ENCODE peak calls at places on chromosomes 13 and 19, in eight cellular contexts. W, V, E, D, H, O, I and N are unnamed samples.

GRCh38 chr19:48722196-48722708 is 2.7 kb upstream of the MAMSTR start:
- DNase-seq in D (no peak), W (no peak), V (no peak), I (no peak), O (no peak), E (no peak), H (no peak), N (no peak)

GRCh38 chr13:63614874-63615612 is 2199.4 kb upstream of the PCDH20 start:
- DNase-seq in W (no peak), V (no peak), H (no peak), O (no peak), I (no peak), D (no peak), E (no peak), N (no peak)

GRCh38 chr19:28847468-28847867 is 365.5 kb downstream of the UQCRFS1 start:
- DNase-seq in V (no peak), D (no peak), O (no peak), H (no peak), E (no peak), I (no peak), W (no peak), N (no peak)

GRCh38 chr13:68727165-68727564 is 1380.5 kb upstream of the ATXN8OS start:
- DNase-seq in W (peak), E (no peak), O (no peak), V (no peak), I (no peak), D (no peak), H (no peak), N (no peak)

GRCh38 chr19:11021760-11022144 is 60.9 kb downstream of the SMARCA4 start:
- DNase-seq in W (no peak), O (no peak), D (no peak), E (no peak), I (no peak), V (no peak), H (no peak), N (no peak)

GRCh38 chr19:53594811-53595509 is 36.8 kb upstream of the DPRX start:
- DNase-seq in O (no peak), I (no peak), E (no peak), H (no peak), W (no peak), D (no peak), V (no peak), N (no peak)

GRCh38 chr19:14472202-14472961 is 2.8 kb downstream of the PTGER1 start:
- DNase-seq in O (peak), W (no peak), D (peak), H (peak), V (no peak), E (peak), I (peak), N (no peak)

GRCh38 chr19:6026390-6026897 is 48.5 kb upstream of the RANBP3 start:
- DNase-seq in D (no peak), E (peak), W (no peak), V (no peak), O (no peak), H (no peak), I (no peak), N (no peak)

GRCh38 chr13:77833331-77833863 is 85.2 kb downstream of the EDNRB start:
- DNase-seq in E (no peak), W (peak), D (no peak), H (no peak), V (peak), I (no peak), O (no peak), N (no peak)

GRCh38 chr19:5714819-5715218 is 5.1 kb downstream of the LONP1 start:
- DNase-seq in O (no peak), W (no peak), I (no peak), E (no peak), V (no peak), H (no peak), D (no peak), N (no peak)

GRCh38 chr19:12994701-12995595 is at the start of gene NFIX:
- DNase-seq in E (peak), W (no peak), I (peak), H (peak), V (no peak), D (peak), O (peak), N (no peak)

GRCh38 chr19:14440049-14440448 is 6.9 kb downstream of the PKN1 start:
- DNase-seq in I (peak), D (peak), E (peak), V (no peak), H (peak), O (peak), W (no peak), N (no peak)

GRCh38 chr13:29522044-29522685 is 73.3 kb downstream of the SLC7A1 start:
- DNase-seq in W (no peak), O (no peak), E (no peak), V (peak), D (no peak), H (no peak), I (no peak), N (no peak)

GRCh38 chr19:10508707-10509106 is 5.6 kb upstream of the KEAP1 start:
- DNase-seq in H (no peak), W (peak), V (no peak), O (peak), D (no peak), I (no peak), E (no peak), N (no peak)

GRCh38 chr19:38369584-38369983 is 4.8 kb upstream of the PSMD8 start:
- DNase-seq in O (no peak), H (no peak), E (no peak), W (no peak), I (no peak), D (no peak), V (no peak), N (no peak)

GRCh38 chr19:58338825-58339558 is 12.2 kb downstream of the ZSCAN22 start:
- DNase-seq in H (no peak), E (peak), W (peak), D (no peak), O (no peak), V (no peak), I (no peak), N (no peak)

GRCh38 chr13:35704331-35704730 is 227.8 kb upstream of the MAB21L1 start:
- DNase-seq in D (no peak), I (no peak), W (no peak), H (no peak), E (no peak), V (no peak), O (no peak), N (no peak)

GRCh38 chr13:21458457-21458815 is 667 bp downstream of the ZDHHC20 start:
- DNase-seq in E (peak), O (peak), H (no peak), W (peak), V (no peak), D (peak), I (peak), N (no peak)

GRCh38 chr13:84844473-84844872 is 954.7 kb downstream of the SLITRK6 start:
- DNase-seq in W (peak), E (no peak), V (no peak), D (no peak), O (no peak), I (no peak), H (no peak), N (no peak)

GRCh38 chr19:1397838-1398237 is 3.5 kb downstream of the GAMT start:
- DNase-seq in D (no peak), I (no peak), V (no peak), H (no peak), E (no peak), O (no peak), W (no peak), N (no peak)

GRCh38 chr13:23960566-23961156 is 63.4 kb upstream of the C1QTNF9B start:
- DNase-seq in I (no peak), E (no peak), V (no peak), O (no peak), W (peak), D (peak), H (no peak), N (no peak)